ENCODE peak calls at places on chromosomes 3 and 15, in four cellular contexts. One of them, this sample, is unnamed.

GRCh38 chr15:44034933-44035624 is 160.0 kb downstream of the FRMD5 start:
- DNase-seq in K562: no peak
- DNase-seq in HepG2: no peak
- DNase-seq in GM12878: no peak
- DNase-seq in this sample: no peak

GRCh38 chr3:31903686-31904431 is 77.2 kb downstream of the OSBPL10 start:
- DNase-seq in K562: no peak
- DNase-seq in HepG2: no peak
- DNase-seq in GM12878: no peak
- DNase-seq in this sample: no peak

GRCh38 chr3:153925826-153926514 is 195.2 kb upstream of the ARHGEF26 start:
- DNase-seq in GM12878: no peak
- DNase-seq in K562: no peak
- DNase-seq in HepG2: no peak
- DNase-seq in this sample: no peak

GRCh38 chr15:50854594-50855490 is 53.6 kb upstream of the AP4E1 start:
- DNase-seq in GM12878: peak
- DNase-seq in K562: no peak
- DNase-seq in HepG2: peak
- DNase-seq in this sample: peak

GRCh38 chr3:24136624-24137310 is 191.7 kb downstream of the NR1D2 start:
- DNase-seq in GM12878: no peak
- DNase-seq in K562: no peak
- DNase-seq in HepG2: no peak
- DNase-seq in this sample: no peak

GRCh38 chr3:125128861-125129501 is 73.2 kb upstream of the HEG1 start:
- DNase-seq in K562: peak
- DNase-seq in HepG2: peak
- DNase-seq in GM12878: no peak
- DNase-seq in this sample: no peak

GRCh38 chr15:44738340-44738984 is 2.1 kb downstream of the TRIM69 start:
- DNase-seq in K562: peak
- DNase-seq in HepG2: peak
- DNase-seq in GM12878: no peak
- DNase-seq in this sample: peak

GRCh38 chr3:196927571-196928453 is 14.5 kb downstream of the NCBP2 start:
- DNase-seq in GM12878: no peak
- DNase-seq in K562: no peak
- DNase-seq in HepG2: no peak
- DNase-seq in this sample: no peak

GRCh38 chr3:127847236-127847720 is 25.0 kb upstream of the MGLL start:
- DNase-seq in GM12878: no peak
- DNase-seq in K562: no peak
- DNase-seq in HepG2: no peak
- DNase-seq in this sample: no peak

GRCh38 chr3:141242722-141243092 is 11.1 kb downstream of the PXYLP1 start:
- DNase-seq in K562: no peak
- DNase-seq in GM12878: no peak
- DNase-seq in HepG2: no peak
- DNase-seq in this sample: no peak

GRCh38 chr3:52845157-52845556 is 10.3 kb upstream of the MUSTN1 start:
- DNase-seq in K562: no peak
- DNase-seq in HepG2: peak
- DNase-seq in GM12878: no peak
- DNase-seq in this sample: no peak

GRCh38 chr3:171950373-171950772 is 89.0 kb upstream of the FNDC3B start:
- DNase-seq in K562: no peak
- DNase-seq in HepG2: peak
- DNase-seq in GM12878: no peak
- DNase-seq in this sample: no peak

GRCh38 chr3:354433-354832 is 157.9 kb downstream of the CHL1 start:
- DNase-seq in GM12878: peak
- DNase-seq in K562: peak
- DNase-seq in HepG2: peak
- DNase-seq in this sample: peak

GRCh38 chr3:146543461-146544012 is 870 bp downstream of the PLSCR1 start:
- DNase-seq in GM12878: no peak
- DNase-seq in HepG2: no peak
- DNase-seq in K562: peak
- DNase-seq in this sample: no peak

GRCh38 chr15:25239471-25240345 is 199.1 kb downstream of the UBE3A start:
- DNase-seq in HepG2: no peak
- DNase-seq in K562: no peak
- DNase-seq in GM12878: no peak
- DNase-seq in this sample: no peak
- TF ChIP-seq CHD4 in HepG2: no peak
- TF ChIP-seq CHD4 in K562: no peak
- TF ChIP-seq CHD4 in GM12878: no peak
- TF ChIP-seq CHD4 in this sample: no peak

GRCh38 chr3:195441476-195441970 is 1.3 kb downstream of the ACAP2 start:
- DNase-seq in GM12878: no peak
- DNase-seq in HepG2: peak
- DNase-seq in K562: peak
- DNase-seq in this sample: peak
- TF ChIP-seq CHD4 in GM12878: no peak
- TF ChIP-seq CHD4 in HepG2: no peak
- TF ChIP-seq CHD4 in K562: no peak
- TF ChIP-seq CHD4 in this sample: no peak

DNA sequence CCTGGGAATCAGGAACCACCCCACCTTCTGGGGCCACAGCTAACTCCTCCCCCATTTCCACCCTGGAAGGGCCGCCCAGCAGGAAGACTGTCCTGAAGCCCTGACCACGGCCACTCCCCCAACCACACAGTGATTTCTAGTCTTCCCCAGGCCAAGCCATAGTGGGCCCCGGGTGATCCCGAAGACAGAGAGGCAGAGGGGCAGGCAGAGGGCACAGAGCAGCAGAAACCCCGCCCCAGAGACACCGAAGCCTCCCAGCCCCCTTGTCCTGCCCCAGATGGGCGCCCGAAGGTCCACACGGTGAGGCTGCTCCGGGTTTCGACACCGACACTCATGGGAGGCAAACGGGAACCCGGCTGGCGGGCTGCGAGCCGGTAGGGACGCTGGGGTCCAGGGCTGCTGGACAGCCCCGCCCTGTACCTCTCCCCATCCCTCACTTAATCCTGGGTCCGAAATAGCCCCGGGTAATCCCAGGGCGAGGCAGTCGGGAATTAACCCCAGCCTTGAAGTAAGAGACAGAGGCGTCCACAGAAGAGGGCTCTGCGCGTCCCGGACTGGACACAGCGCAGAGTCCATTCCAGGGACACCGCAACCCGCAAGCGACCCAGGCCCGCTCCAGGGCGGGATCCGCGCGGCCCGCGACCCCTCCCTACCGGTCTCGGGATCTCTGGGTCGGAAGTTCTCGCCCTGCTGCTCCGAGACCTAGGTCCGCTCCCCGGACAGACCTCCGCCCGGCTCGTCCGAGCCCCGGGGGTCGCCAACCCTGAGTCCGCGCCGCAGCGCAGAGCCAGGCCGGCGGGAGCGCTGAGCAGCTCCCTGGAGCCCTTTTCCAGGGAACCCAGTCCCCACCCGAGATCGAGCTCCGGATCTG is 138.2 kb downstream of the NUP210 start:
- DNase-seq in K562: peak
- DNase-seq in GM12878: no peak
- DNase-seq in HepG2: peak
- DNase-seq in this sample: peak
- TF ChIP-seq CHD4 in K562: no peak
- TF ChIP-seq CHD4 in GM12878: no peak
- TF ChIP-seq CHD4 in HepG2: no peak
- TF ChIP-seq CHD4 in this sample: no peak

DNA sequence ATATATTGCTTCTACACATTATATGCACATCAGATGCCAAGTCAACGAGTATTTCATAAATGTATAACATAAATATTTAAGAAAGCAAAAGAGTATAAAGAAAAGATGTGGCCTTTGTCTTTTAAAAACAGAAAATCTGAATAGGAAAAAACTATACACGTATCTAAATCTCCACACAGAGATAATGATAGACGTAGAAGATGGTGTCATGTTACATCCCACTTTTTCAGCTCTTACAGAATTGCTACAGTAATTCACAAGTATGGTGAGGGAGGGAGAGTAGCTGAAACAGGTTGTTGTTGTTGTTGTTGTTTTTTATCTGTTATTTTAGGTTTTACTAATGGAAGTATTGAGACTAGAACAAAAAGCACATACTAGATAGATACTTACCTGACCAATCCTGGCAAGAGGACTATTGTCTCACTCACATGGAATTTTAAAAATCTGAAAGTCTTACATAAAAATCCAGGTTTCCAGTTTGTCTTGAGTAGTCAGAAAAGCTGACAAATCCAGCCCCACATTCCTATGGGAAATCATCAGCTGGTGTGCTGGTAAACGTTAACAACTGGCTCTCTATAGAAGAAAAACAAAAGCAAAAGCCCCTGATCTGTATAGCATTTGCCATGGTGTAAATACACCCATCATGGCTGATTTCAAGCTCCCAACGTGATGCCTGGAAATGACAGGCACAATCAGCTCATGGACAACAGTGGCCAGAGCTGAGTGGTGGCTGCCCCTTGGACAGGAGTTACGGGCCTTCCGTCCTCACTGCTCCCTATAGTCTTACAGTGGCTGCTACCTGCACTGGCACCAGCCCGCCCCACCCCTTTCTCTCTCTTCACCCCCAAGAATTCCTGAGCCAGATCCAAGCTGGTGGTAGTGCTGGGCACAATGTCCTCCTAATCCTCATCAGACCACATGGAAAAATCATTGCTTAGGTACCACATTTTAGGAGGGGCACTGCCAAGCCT is 47.4 kb upstream of the VGLL4 start:
- DNase-seq in GM12878: no peak
- DNase-seq in HepG2: peak
- DNase-seq in K562: no peak
- DNase-seq in this sample: no peak
- TF ChIP-seq CHD4 in GM12878: no peak
- TF ChIP-seq CHD4 in HepG2: no peak
- TF ChIP-seq CHD4 in K562: no peak
- TF ChIP-seq CHD4 in this sample: no peak

GRCh38 chr3:51280171-51280570 is 104.9 kb upstream of the MANF start:
- DNase-seq in GM12878: no peak
- DNase-seq in K562: no peak
- DNase-seq in HepG2: no peak
- DNase-seq in this sample: no peak
- TF ChIP-seq CHD4 in GM12878: no peak
- TF ChIP-seq CHD4 in K562: no peak
- TF ChIP-seq CHD4 in HepG2: no peak
- TF ChIP-seq CHD4 in this sample: no peak

GRCh38 chr3:134326760-134327593 is 47.3 kb downstream of the AMOTL2 start:
- DNase-seq in HepG2: peak
- DNase-seq in GM12878: no peak
- DNase-seq in K562: no peak
- DNase-seq in this sample: no peak
- TF ChIP-seq CHD4 in HepG2: no peak
- TF ChIP-seq CHD4 in GM12878: no peak
- TF ChIP-seq CHD4 in K562: no peak
- TF ChIP-seq CHD4 in this sample: no peak

GRCh38 chr3:58254144-58254543 is 16.6 kb downstream of the ABHD6 start:
- DNase-seq in GM12878: no peak
- DNase-seq in HepG2: no peak
- DNase-seq in K562: no peak
- DNase-seq in this sample: no peak

GRCh38 chr3:58250093-58250707 is 12.6 kb downstream of the ABHD6 start:
- DNase-seq in HepG2: no peak
- DNase-seq in GM12878: no peak
- DNase-seq in K562: no peak
- DNase-seq in this sample: no peak

GRCh38 chr3:58256511-58256910 is 18.9 kb downstream of the ABHD6 start:
- DNase-seq in HepG2: no peak
- DNase-seq in GM12878: no peak
- DNase-seq in K562: no peak
- DNase-seq in this sample: no peak

GRCh38 chr3:58249358-58250092 is 11.9 kb downstream of the ABHD6 start:
- DNase-seq in K562: peak
- DNase-seq in HepG2: peak
- DNase-seq in GM12878: no peak
- DNase-seq in this sample: no peak

DNA sequence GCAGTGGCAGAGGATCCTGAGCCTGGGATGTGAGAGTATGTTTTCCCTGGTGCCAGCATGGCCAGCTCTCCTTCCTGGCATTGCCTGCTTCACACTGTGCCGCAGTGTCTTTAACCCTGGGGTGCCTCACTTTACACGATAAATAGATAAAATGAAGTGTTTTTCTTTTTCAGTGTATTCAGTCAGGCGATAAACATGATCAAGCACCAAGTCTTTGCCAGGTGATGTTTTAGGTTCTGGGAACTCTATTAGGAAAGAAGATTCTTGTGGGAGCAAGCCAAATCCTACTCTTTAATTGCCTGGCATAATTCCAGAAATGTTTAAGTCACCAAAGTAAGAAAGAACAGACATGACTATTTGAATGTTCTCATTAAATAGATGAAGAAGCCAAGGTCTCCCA is 14.1 kb downstream of the ABHD6 start:
- DNase-seq in HepG2: no peak
- DNase-seq in GM12878: no peak
- DNase-seq in K562: no peak
- DNase-seq in this sample: no peak
- TF ChIP-seq CHD4 in HepG2: no peak
- TF ChIP-seq CHD4 in GM12878: no peak
- TF ChIP-seq CHD4 in K562: no peak
- TF ChIP-seq CHD4 in this sample: no peak

GRCh38 chr3:66443404-66443803 is 57.4 kb downstream of the LRIG1 start:
- DNase-seq in GM12878: no peak
- DNase-seq in HepG2: no peak
- DNase-seq in K562: no peak
- DNase-seq in this sample: no peak

GRCh38 chr3:66442254-66443249 is 58.3 kb downstream of the LRIG1 start:
- DNase-seq in K562: peak
- DNase-seq in GM12878: no peak
- DNase-seq in HepG2: peak
- DNase-seq in this sample: no peak

GRCh38 chr3:66441692-66442091 is 59.1 kb downstream of the LRIG1 start:
- DNase-seq in GM12878: no peak
- DNase-seq in K562: no peak
- DNase-seq in HepG2: no peak
- DNase-seq in this sample: no peak

GRCh38 chr3:66439666-66440344 is 61.0 kb downstream of the LRIG1 start:
- DNase-seq in K562: no peak
- DNase-seq in HepG2: no peak
- DNase-seq in GM12878: no peak
- DNase-seq in this sample: no peak

DNA sequence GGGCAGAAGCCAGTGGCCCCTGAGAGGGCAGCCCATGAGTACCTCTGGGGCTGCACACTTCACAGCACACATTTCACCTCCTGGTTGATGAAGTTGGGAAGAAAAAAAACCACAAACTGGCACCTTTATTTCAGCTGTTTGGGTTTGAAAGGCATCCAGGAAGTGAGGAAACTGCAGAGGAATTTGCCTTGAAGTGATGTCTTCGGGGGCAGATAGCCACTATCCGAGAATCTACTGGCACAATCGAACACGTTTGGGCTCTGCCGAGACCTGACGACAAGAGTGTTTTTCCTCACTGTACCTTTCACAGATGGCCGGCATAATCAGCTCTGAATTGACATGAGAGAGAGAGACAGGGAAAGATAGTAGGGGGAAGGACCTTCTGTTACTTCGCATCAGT is 59.7 kb downstream of the LRIG1 start:
- DNase-seq in K562: no peak
- DNase-seq in GM12878: no peak
- DNase-seq in HepG2: no peak
- DNase-seq in this sample: no peak
- TF ChIP-seq CHD4 in K562: no peak
- TF ChIP-seq CHD4 in GM12878: no peak
- TF ChIP-seq CHD4 in HepG2: no peak
- TF ChIP-seq CHD4 in this sample: no peak

GRCh38 chr3:45776611-45777010 is 19.7 kb downstream of the SLC6A20 start:
- DNase-seq in GM12878: no peak
- DNase-seq in HepG2: no peak
- DNase-seq in K562: no peak
- DNase-seq in this sample: no peak
- TF ChIP-seq CHD4 in GM12878: no peak
- TF ChIP-seq CHD4 in HepG2: no peak
- TF ChIP-seq CHD4 in K562: no peak
- TF ChIP-seq CHD4 in this sample: no peak

This sample was measured in A549.